ENCODE peak calls at places on chromosomes 11 and 22, in five cellular contexts. K is sigmoid colon, M is IMR-90, C is H1, O is Peyer's patch. H is an unnamed sample.

GRCh38 chr11:44248109-44248508 is 61.8 kb downstream of the ALX4 start:
- DNase-seq in K (no peak), O (no peak), C (no peak), M (no peak), H (no peak)

GRCh38 chr11:26186389-26186788 is 145.5 kb upstream of the ANO3 start:
- DNase-seq in C (no peak), O (no peak), K (no peak), M (no peak), H (no peak)

GRCh38 chr11:47864910-47865309 is 16.8 kb upstream of the NUP160 start:
- DNase-seq in C (no peak), M (no peak), O (no peak), K (no peak), H (no peak)

GRCh38 chr11:111933872-111934271 is 3.3 kb upstream of the DIXDC1 start:
- DNase-seq in C (no peak), M (peak), O (no peak), K (no peak), H (no peak)

GRCh38 chr22:45470871-45471270 is 31.8 kb upstream of the FBLN1 start:
- DNase-seq in M (no peak), K (peak), O (no peak), C (no peak), H (no peak)

GRCh38 chr11:68966894-68967780 is 13.6 kb downstream of the MRGPRD start:
- DNase-seq in O (no peak), C (no peak), M (no peak), K (no peak), H (no peak)

GRCh38 chr11:128707671-128708070 is 13.8 kb downstream of the FLI1 start:
- DNase-seq in M (peak), K (no peak), C (no peak), O (no peak), H (no peak)

GRCh38 chr11:2376751-2377451 is at the start of gene CD81:
- DNase-seq in M (peak), C (peak), O (peak), K (no peak), H (peak)

GRCh38 chr11:79371152-79371551 is 69.7 kb downstream of the TENM4 start:
- DNase-seq in O (no peak), K (no peak), M (no peak), C (no peak), H (no peak)

GRCh38 chr11:45560153-45560934 is 105.1 kb downstream of the CHST1 start:
- DNase-seq in K (no peak), C (no peak), O (no peak), M (no peak), H (no peak)

GRCh38 chr11:130675917-130676316 is 227.5 kb downstream of the ADAMTS15 start:
- DNase-seq in O (no peak), K (no peak), C (no peak), M (no peak), H (no peak)

GRCh38 chr11:68889948-68890446 is 13.6 kb downstream of the MRPL21 start:
- DNase-seq in O (no peak), C (peak), M (peak), K (peak), H (peak)

GRCh38 chr11:21933095-21933494 is 259.8 kb upstream of the ANO5 start:
- DNase-seq in K (no peak), C (no peak), M (no peak), O (no peak), H (peak)

GRCh38 chr11:78037825-78038620 is 14.9 kb upstream of the KCTD14 start:
- DNase-seq in C (no peak), O (no peak), M (no peak), K (no peak), H (no peak)

GRCh38 chr11:24324211-24324610 is 172.6 kb upstream of the LUZP2 start:
- DNase-seq in K (no peak), O (no peak), C (no peak), M (peak), H (no peak)

DNA sequence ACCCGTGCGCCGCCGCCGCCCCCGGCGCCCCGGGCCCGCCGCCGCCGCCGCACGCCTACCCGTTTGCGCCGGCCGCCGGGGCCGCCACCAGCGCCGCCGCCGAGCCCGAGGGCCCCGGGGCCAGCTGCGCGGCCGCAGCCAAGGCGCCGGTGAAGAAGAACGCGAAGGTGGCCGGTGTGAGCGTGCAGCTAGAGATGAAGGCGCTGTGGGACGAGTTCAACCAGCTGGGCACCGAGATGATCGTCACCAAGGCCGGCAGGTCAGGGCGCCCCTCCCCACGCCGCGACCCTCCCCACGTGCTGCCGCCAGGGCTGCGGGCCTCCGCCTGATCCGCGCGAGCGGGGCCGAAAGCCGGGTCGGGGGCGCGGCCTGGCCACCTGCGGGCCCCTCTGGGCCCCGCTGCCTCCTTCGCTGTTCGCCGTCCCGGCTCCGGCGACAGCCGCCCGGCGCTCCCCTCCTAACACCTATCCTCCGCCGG is 483 bp downstream of the TBX1 start:
- DNase-seq in K (no peak), M (no peak), C (no peak), O (no peak), H (peak)
- H3K4me3 ChIP-seq in K (no peak), M (no peak), C (no peak), O (no peak), H (peak)

DNA sequence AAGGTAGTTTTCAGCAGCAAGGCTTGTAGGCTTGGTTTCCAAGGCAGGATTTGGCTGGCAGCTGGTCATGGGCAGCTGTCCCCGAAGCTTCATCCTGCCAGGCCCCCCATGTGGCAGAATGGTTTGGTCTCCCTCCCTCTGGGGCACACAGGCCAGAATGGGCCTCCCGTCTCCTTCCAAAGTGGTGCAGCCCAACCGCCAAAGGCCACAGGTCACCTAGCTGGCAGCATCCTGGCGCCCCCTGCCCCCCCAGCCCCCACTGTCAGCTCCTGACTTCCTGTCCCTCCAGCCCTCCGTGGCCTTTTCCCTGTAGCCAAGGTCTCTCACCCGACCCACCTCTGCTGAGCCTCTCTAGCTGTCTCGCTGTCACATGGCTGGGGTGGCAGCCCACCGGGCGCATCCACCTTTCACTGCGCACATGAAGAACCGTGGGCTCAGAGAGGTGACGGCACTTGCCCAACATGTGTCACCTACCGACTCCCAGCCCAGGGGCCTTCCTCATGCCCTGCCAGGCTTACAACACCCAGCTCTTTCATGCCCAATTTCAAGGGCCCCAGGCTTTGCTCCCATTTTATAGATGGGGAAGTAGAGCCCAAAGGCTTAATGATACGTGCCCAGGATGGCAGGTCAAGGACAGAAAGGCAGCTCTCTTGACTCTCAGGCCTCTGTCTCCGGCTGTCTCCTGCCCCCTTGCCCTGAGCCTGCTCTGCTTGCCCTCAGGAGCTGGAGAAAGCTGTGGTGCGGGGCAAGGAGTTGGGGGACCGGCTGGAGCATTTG is 8.8 kb downstream of the CCDC88B start:
- DNase-seq in K (no peak), C (no peak), M (no peak), O (no peak), H (peak)
- TF ChIP-seq POLR2A in K (no peak), C (no peak), M (no peak), O (no peak), H (no peak)

DNA sequence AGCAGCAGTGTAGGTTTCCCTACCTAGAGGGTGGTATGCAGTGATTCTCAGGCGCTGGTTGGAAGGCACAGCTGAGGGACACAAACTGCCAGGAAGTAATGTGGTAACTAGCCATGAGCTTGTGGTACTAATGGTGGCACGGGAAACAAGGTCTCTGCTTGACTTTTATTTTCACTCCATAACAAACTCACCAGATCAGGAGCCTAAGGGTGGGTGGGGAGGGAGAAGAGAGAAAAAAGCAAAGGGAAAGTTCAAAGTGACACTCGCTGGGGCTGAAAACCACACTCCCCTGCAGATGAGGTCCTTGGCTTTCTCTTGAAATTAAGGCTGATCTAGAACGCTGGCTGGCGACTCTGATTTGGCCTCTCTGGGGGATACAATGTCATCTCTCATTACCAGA is 22.0 kb downstream of the TRAF6 start:
- DNase-seq in O (no peak), C (no peak), K (no peak), M (no peak), H (no peak)
- H3K4me3 ChIP-seq in O (no peak), C (no peak), K (no peak), M (no peak), H (no peak)

GRCh38 chr22:44024288-44024908 is at the start of gene PARVB:
- DNase-seq in C (peak), O (peak), M (no peak), K (no peak), H (peak)

GRCh38 chr22:44025171-44026065 is 1.3 kb downstream of the PARVB start:
- DNase-seq in K (no peak), O (peak), C (no peak), M (no peak), H (peak)

GRCh38 chr22:44020981-44021380 is 3.1 kb upstream of the PARVB start:
- DNase-seq in C (no peak), K (no peak), M (peak), O (no peak), H (peak)

GRCh38 chr22:44026066-44026629 is 2.0 kb downstream of the PARVB start:
- DNase-seq in C (no peak), K (no peak), M (no peak), O (no peak), H (no peak)

DNA sequence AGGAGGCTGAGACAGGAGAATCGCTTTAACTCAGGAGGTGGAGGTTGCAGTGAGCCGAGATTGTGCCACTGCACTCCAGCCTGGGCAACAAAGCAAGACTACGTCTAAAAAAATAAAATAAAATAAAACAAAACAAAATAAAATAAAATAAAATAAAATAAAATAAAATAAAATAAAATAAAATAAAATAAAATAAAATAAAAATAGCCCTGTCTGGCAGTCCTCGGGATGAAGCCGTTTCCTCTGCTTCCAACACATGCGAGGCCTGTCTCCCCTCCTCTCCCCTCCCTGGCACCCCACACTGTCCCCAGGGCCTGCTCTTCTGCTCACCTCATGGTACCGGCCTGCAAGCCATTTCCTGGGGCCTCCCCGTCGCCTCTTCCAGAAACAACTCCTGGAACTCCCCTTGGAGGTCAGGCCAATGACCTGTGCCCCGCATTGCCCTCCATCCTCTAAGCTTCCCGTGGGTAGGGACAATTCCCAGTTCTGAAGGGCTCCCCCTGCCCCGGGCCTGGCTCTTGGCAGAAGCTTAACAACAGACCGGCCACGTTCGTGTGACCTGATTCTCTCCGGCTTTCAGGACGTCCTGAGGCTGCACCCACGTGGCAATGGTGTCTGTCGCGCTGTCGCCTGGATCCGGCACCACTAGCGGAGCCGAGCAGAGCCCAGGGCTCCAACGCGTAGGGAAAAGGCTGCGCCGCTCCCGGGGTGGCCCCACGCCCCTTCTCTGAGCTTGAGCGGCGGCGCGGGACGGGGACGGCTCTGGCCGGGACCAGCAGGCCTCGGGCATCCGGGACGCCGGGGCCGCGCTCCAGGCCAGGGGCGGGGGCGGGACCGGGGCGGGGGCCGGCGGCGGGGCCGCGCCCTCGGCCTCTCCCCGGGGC is 456 bp upstream of the PARVB start:
- DNase-seq in M (peak), O (peak), C (peak), K (no peak), H (peak)
- TF ChIP-seq POLR2A in M (no peak), O (no peak), C (no peak), K (no peak), H (peak)

GRCh38 chr22:20566420-20567260 is 59.2 kb downstream of the MED15 start:
- DNase-seq in M (peak), O (peak), K (peak), C (no peak), H (no peak)
- H3K4me3 ChIP-seq in M (no peak), O (no peak), K (no peak), C (no peak), H (no peak)

GRCh38 chr11:66886671-66887221 is 29.9 kb downstream of the LRFN4 start:
- DNase-seq in O (no peak), C (no peak), M (peak), K (no peak), H (no peak)
- TF ChIP-seq POLR2A in O (no peak), C (no peak), M (no peak), K (no peak), H (no peak)

DNA sequence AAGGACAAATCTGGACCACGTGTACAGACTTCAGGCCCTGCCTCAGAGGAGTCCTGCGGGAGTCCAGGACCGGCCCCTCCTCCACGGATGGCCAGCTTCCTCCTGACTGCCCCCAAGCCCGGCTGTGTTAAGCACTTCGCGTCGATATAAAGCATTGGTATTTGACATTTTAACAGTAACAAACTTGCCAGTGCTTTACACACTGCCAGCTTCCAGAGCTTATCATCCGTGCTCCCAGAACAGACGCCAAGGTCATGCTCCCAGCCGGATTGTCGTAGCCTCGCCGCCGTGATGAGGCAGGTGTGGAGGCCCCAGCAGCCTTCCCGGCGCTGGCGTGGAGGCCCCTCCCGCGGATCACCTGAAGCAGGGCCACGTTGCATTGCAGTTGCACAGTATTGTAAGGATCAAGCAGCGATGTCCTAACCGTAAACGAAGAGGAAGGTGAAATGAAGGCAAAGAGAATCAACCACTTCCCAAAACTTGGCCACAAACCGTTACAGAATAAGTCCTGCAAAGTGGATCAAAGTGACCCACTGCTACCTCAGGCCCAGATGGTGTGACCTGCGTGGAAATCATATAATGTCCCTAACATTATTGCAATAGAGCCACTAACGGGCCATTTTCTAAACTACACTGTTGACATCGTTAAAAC is 51.7 kb downstream of the CERK start:
- DNase-seq in M (no peak), C (no peak), K (no peak), O (no peak), H (peak)
- H3K4me3 ChIP-seq in M (no peak), C (no peak), K (no peak), O (no peak), H (no peak)

H was measured in NB4.